ENCODE peak calls at places on chromosome 16, in six cellular contexts. One of them, this sample, is unnamed. For H4K20me1, the result is how much of the 10 kb centered on the place peaks cover.

GRCh38 chr16:88503374-88503770 is 50.3 kb downstream of the ZFPM1 start:
- DNase-seq in HepG2: no peak
- DNase-seq in PC-3: no peak
- DNase-seq in neural progenitor cell: no peak
- DNase-seq in PC-9: no peak
- DNase-seq in GM23248: peak
- DNase-seq in this sample: no peak

GRCh38 chr16:56793504-56793903 is 63.6 kb downstream of the NUP93 start:
- DNase-seq in HepG2: peak
- DNase-seq in PC-3: peak
- DNase-seq in neural progenitor cell: no peak
- DNase-seq in PC-9: no peak
- DNase-seq in GM23248: peak
- DNase-seq in this sample: peak

GRCh38 chr16:21166561-21166961 is 8.1 kb downstream of the LDAF1 start:
- DNase-seq in HepG2: no peak
- DNase-seq in PC-3: peak
- DNase-seq in neural progenitor cell: peak
- DNase-seq in PC-9: no peak
- DNase-seq in GM23248: peak
- DNase-seq in this sample: peak

GRCh38 chr16:85123891-85124635 is 11.8 kb upstream of the CIBAR2 start:
- DNase-seq in HepG2: no peak
- DNase-seq in PC-3: peak
- DNase-seq in neural progenitor cell: peak
- DNase-seq in PC-9: peak
- DNase-seq in GM23248: peak
- DNase-seq in this sample: peak

GRCh38 chr16:54080524-54081008 is 206.0 kb downstream of the IRX3 start:
- DNase-seq in HepG2: peak
- DNase-seq in PC-3: peak
- DNase-seq in neural progenitor cell: no peak
- DNase-seq in PC-9: peak
- DNase-seq in GM23248: peak
- DNase-seq in this sample: no peak

GRCh38 chr16:90019201-90019542 is at the start of gene DBNDD1:
- DNase-seq in HepG2: no peak
- DNase-seq in PC-3: no peak
- DNase-seq in neural progenitor cell: no peak
- DNase-seq in PC-9: no peak
- DNase-seq in GM23248: no peak
- DNase-seq in this sample: no peak

GRCh38 chr16:23745263-23745662 is 9.6 kb upstream of the CHP2 start:
- DNase-seq in HepG2: no peak
- DNase-seq in PC-3: no peak
- DNase-seq in neural progenitor cell: no peak
- DNase-seq in PC-9: no peak
- DNase-seq in GM23248: no peak
- DNase-seq in this sample: no peak

GRCh38 chr16:84477661-84478060 is 26.8 kb downstream of the MEAK7 start:
- DNase-seq in HepG2: no peak
- DNase-seq in PC-3: no peak
- DNase-seq in neural progenitor cell: no peak
- DNase-seq in PC-9: no peak
- DNase-seq in GM23248: no peak
- DNase-seq in this sample: no peak

GRCh38 chr16:81744911-81745310 is 34.2 kb upstream of the PLCG2 start:
- DNase-seq in HepG2: no peak
- DNase-seq in PC-3: no peak
- DNase-seq in neural progenitor cell: no peak
- DNase-seq in PC-9: no peak
- DNase-seq in GM23248: no peak
- DNase-seq in this sample: peak

GRCh38 chr16:5001571-5001970 is 32.2 kb downstream of the NAGPA start:
- DNase-seq in HepG2: no peak
- DNase-seq in PC-3: no peak
- DNase-seq in neural progenitor cell: no peak
- DNase-seq in PC-9: no peak
- DNase-seq in GM23248: no peak
- DNase-seq in this sample: no peak

GRCh38 chr16:88971371-88972097 is 5.5 kb downstream of the CBFA2T3 start:
- DNase-seq in HepG2: no peak
- DNase-seq in PC-3: no peak
- DNase-seq in neural progenitor cell: no peak
- DNase-seq in PC-9: no peak
- DNase-seq in GM23248: no peak
- DNase-seq in this sample: no peak

GRCh38 chr16:87436225-87437172 is 44.4 kb downstream of the MAP1LC3B start:
- DNase-seq in HepG2: no peak
- DNase-seq in PC-3: no peak
- DNase-seq in neural progenitor cell: no peak
- DNase-seq in PC-9: no peak
- DNase-seq in GM23248: peak
- DNase-seq in this sample: no peak

GRCh38 chr16:87437911-87438610 is 45.9 kb downstream of the MAP1LC3B start:
- DNase-seq in HepG2: no peak
- DNase-seq in PC-3: peak
- DNase-seq in neural progenitor cell: no peak
- DNase-seq in PC-9: no peak
- DNase-seq in GM23248: no peak
- DNase-seq in this sample: no peak

GRCh38 chr16:87437327-87437726 is 45.2 kb downstream of the MAP1LC3B start:
- DNase-seq in HepG2: no peak
- DNase-seq in PC-3: no peak
- DNase-seq in neural progenitor cell: no peak
- DNase-seq in PC-9: no peak
- DNase-seq in GM23248: no peak
- DNase-seq in this sample: no peak

GRCh38 chr16:87434146-87434667 is 42.1 kb downstream of the MAP1LC3B start:
- DNase-seq in HepG2: no peak
- DNase-seq in PC-3: no peak
- DNase-seq in neural progenitor cell: no peak
- DNase-seq in PC-9: no peak
- DNase-seq in GM23248: peak
- DNase-seq in this sample: no peak

DNA sequence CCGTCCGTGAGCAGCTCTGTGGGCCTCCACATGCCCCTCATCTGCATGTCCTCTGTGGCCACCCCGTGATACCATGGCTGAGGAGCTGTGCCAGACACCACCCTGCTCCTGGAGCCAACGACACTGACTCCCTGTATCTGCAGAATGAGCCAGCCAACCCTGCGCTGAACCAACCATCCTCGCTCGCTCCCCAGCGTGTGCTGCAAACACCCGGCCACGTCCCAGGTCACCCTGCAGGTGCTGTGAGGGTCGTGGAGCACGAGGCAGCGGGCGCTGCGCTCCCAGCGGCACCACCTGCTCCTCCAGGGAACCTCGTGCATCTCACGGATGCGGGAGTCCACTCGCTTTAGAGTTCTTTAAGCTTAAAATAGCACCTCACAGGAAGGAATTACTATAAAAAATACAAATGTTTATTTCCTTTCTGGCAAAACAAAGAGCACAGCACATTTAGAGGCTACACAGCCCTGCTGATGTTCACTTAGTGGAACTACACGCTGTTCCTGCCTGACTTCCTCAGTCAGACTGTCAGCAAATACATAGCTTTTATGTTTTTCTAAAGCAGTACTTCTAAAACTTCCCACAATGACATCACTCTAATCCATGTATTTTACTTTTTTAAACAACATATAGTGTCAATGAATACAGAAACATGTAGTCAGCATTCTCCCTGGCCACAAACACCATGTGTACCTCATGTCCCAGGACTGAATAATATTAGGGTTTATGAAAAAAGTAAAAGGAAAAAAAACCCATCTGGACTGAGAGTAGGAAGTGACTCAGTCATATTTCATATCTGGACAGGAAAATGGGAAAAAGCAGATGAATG is 43.5 kb downstream of the MAP1LC3B start:
- DNase-seq in HepG2: no peak
- DNase-seq in PC-3: peak
- DNase-seq in neural progenitor cell: no peak
- DNase-seq in PC-9: no peak
- DNase-seq in GM23248: peak
- DNase-seq in this sample: no peak
- H3K27ac ChIP-seq in HepG2: no peak
- H3K27ac ChIP-seq in PC-3: peak
- H3K27ac ChIP-seq in neural progenitor cell: no peak
- H3K27ac ChIP-seq in PC-9: no peak
- H3K27ac ChIP-seq in GM23248: peak
- H3K27ac ChIP-seq in this sample: no peak

GRCh38 chr16:1776991-1777374 is 4.0 kb upstream of the MRPS34 start:
- DNase-seq in HepG2: no peak
- DNase-seq in PC-3: no peak
- DNase-seq in neural progenitor cell: no peak
- DNase-seq in PC-9: no peak
- DNase-seq in GM23248: no peak
- DNase-seq in this sample: no peak

GRCh38 chr16:1775006-1775845 is 2.3 kb upstream of the MRPS34 start:
- DNase-seq in HepG2: no peak
- DNase-seq in PC-3: no peak
- DNase-seq in neural progenitor cell: no peak
- DNase-seq in PC-9: no peak
- DNase-seq in GM23248: no peak
- DNase-seq in this sample: no peak

GRCh38 chr16:1777375-1778199 is 4.7 kb upstream of the MRPS34 start:
- DNase-seq in HepG2: no peak
- DNase-seq in PC-3: no peak
- DNase-seq in neural progenitor cell: no peak
- DNase-seq in PC-9: no peak
- DNase-seq in GM23248: no peak
- DNase-seq in this sample: no peak

GRCh38 chr16:1775846-1776671 is 3.1 kb upstream of the MRPS34 start:
- DNase-seq in HepG2: no peak
- DNase-seq in PC-3: no peak
- DNase-seq in neural progenitor cell: no peak
- DNase-seq in PC-9: no peak
- DNase-seq in GM23248: no peak
- DNase-seq in this sample: no peak

DNA sequence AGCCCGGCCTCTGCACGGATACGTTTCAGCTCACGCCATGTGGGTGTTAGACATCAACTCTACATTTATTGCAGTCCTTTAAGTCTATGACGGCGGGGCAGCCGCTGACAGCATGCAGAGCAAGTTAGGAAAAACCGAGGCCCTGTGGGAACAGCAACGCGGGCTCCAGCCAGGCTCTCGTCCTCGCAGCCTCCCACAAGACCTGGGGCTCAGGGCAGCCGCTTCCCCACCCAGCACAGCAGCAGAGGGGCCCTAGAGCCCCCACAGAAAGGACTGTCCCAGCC is 3.7 kb upstream of the MRPS34 start:
- DNase-seq in HepG2: no peak
- DNase-seq in PC-3: no peak
- DNase-seq in neural progenitor cell: no peak
- DNase-seq in PC-9: no peak
- DNase-seq in GM23248: no peak
- DNase-seq in this sample: no peak
- H4K20me1 ChIP-seq in HepG2: under half
- H4K20me1 ChIP-seq in PC-3: under half
- H4K20me1 ChIP-seq in neural progenitor cell: under half
- H4K20me1 ChIP-seq in PC-9: under half
- H4K20me1 ChIP-seq in GM23248: under half
- H4K20me1 ChIP-seq in this sample: under half

GRCh38 chr16:72876221-72876620 is 171.7 kb downstream of the ZFHX3 start:
- DNase-seq in HepG2: no peak
- DNase-seq in PC-3: no peak
- DNase-seq in neural progenitor cell: no peak
- DNase-seq in PC-9: peak
- DNase-seq in GM23248: no peak
- DNase-seq in this sample: no peak
- H3K27ac ChIP-seq in HepG2: peak
- H3K27ac ChIP-seq in PC-3: no peak
- H3K27ac ChIP-seq in neural progenitor cell: no peak
- H3K27ac ChIP-seq in PC-9: peak
- H3K27ac ChIP-seq in GM23248: no peak
- H3K27ac ChIP-seq in this sample: no peak

GRCh38 chr16:3148256-3149192 is 13.7 kb downstream of the ZNF213 start:
- DNase-seq in HepG2: no peak
- DNase-seq in PC-3: no peak
- DNase-seq in neural progenitor cell: no peak
- DNase-seq in PC-9: peak
- DNase-seq in GM23248: no peak
- DNase-seq in this sample: no peak

GRCh38 chr16:3149193-3149530 is 14.3 kb downstream of the ZNF213 start:
- DNase-seq in HepG2: no peak
- DNase-seq in PC-3: no peak
- DNase-seq in neural progenitor cell: no peak
- DNase-seq in PC-9: peak
- DNase-seq in GM23248: no peak
- DNase-seq in this sample: no peak

GRCh38 chr16:3145660-3146059 is 10.8 kb downstream of the ZNF213 start:
- DNase-seq in HepG2: no peak
- DNase-seq in PC-3: no peak
- DNase-seq in neural progenitor cell: no peak
- DNase-seq in PC-9: no peak
- DNase-seq in GM23248: no peak
- DNase-seq in this sample: no peak

GRCh38 chr16:3147757-3148104 is 12.9 kb downstream of the ZNF213 start:
- DNase-seq in HepG2: no peak
- DNase-seq in PC-3: no peak
- DNase-seq in neural progenitor cell: no peak
- DNase-seq in PC-9: no peak
- DNase-seq in GM23248: no peak
- DNase-seq in this sample: no peak

GRCh38 chr16:3147046-3147756 is 12.4 kb downstream of the ZNF213 start:
- DNase-seq in HepG2: no peak
- DNase-seq in PC-3: no peak
- DNase-seq in neural progenitor cell: no peak
- DNase-seq in PC-9: peak
- DNase-seq in GM23248: no peak
- DNase-seq in this sample: no peak
- H4K20me1 ChIP-seq in HepG2: under half
- H4K20me1 ChIP-seq in PC-3: under half
- H4K20me1 ChIP-seq in neural progenitor cell: under half
- H4K20me1 ChIP-seq in PC-9: under half
- H4K20me1 ChIP-seq in GM23248: under half
- H4K20me1 ChIP-seq in this sample: under half

DNA sequence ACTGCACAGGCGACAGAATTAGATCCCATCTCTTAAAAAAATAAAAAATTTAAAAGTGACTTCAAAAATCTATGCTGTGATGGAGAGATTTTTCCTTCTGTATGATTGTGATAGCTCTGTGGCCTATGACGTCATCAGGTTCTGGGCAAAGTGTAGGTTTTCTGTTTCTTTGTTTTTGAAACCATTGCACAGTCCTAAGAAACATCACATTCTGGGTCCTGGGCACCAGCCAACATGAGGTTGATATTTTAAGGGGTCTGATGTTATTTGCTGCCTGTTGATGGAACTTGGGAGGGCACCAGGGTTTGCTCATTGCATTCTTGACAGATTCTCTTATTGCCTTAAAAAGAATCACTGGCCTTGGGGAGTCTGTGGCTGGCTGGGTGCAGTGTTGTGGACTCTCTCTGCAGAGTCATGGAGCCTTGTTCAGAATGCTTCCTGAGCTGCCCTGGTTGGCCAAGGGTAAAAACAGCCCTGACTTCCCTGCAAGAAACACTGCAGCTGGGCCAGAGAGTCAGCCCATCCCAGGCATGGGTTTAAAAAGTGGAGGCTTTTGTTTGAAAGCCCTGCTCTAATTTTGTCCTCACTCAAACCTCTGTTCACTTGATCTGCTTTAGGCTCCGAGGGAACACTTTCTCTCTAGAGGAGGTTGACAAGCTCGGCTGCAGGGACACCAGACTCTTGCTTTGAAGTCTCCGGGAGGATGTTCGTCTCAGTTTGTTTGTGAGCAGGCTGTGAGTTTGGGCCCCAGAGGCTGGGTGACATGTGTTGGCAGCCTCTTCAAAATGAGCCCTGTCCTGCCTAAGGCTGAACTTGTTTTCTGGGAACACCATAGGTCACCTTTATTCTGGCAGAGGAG is 10.5 kb upstream of the CYLD start:
- DNase-seq in HepG2: no peak
- DNase-seq in PC-3: no peak
- DNase-seq in neural progenitor cell: no peak
- DNase-seq in PC-9: no peak
- DNase-seq in GM23248: peak
- DNase-seq in this sample: no peak
- H3K27ac ChIP-seq in HepG2: no peak
- H3K27ac ChIP-seq in PC-3: no peak
- H3K27ac ChIP-seq in neural progenitor cell: no peak
- H3K27ac ChIP-seq in PC-9: no peak
- H3K27ac ChIP-seq in GM23248: no peak
- H3K27ac ChIP-seq in this sample: no peak